ENCODE peak calls at places on chromosomes 16 and 17, in eight cellular contexts. One of them, this sample, is unnamed.

GRCh38 chr17:60421273-60422161 is 772 bp upstream of the CHCT1 start:
- DNase-seq in mesothelial cell of epicardium: peak
- DNase-seq in fibroblast of mammary gland: peak
- DNase-seq in epithelial cell of proximal tubule: no peak
- DNase-seq in HFF-Myc: no peak
- DNase-seq in choroid plexus epithelial cell: peak
- DNase-seq in fibroblast of lung: peak
- DNase-seq in HFFc6: no peak
- DNase-seq in this sample: peak

GRCh38 chr16:21301168-21301894 is 23.2 kb upstream of the CRYM start:
- DNase-seq in mesothelial cell of epicardium: peak
- DNase-seq in HFFc6: peak
- DNase-seq in choroid plexus epithelial cell: peak
- DNase-seq in fibroblast of mammary gland: peak
- DNase-seq in fibroblast of lung: peak
- DNase-seq in epithelial cell of proximal tubule: no peak
- DNase-seq in HFF-Myc: peak
- DNase-seq in this sample: peak

GRCh38 chr17:2067048-2067452 is 12.1 kb downstream of the HIC1 start:
- DNase-seq in HFF-Myc: no peak
- DNase-seq in HFFc6: no peak
- DNase-seq in fibroblast of mammary gland: no peak
- DNase-seq in epithelial cell of proximal tubule: no peak
- DNase-seq in mesothelial cell of epicardium: no peak
- DNase-seq in fibroblast of lung: no peak
- DNase-seq in choroid plexus epithelial cell: no peak
- DNase-seq in this sample: no peak

GRCh38 chr17:61235821-61236197 is 163.8 kb upstream of the TBX2 start:
- DNase-seq in HFFc6: peak
- DNase-seq in fibroblast of mammary gland: peak
- DNase-seq in fibroblast of lung: peak
- DNase-seq in HFF-Myc: no peak
- DNase-seq in mesothelial cell of epicardium: no peak
- DNase-seq in choroid plexus epithelial cell: peak
- DNase-seq in epithelial cell of proximal tubule: no peak
- DNase-seq in this sample: no peak

GRCh38 chr16:31196324-31197088 is 6.1 kb downstream of the PYCARD start:
- DNase-seq in HFFc6: no peak
- DNase-seq in HFF-Myc: no peak
- DNase-seq in choroid plexus epithelial cell: no peak
- DNase-seq in epithelial cell of proximal tubule: no peak
- DNase-seq in mesothelial cell of epicardium: no peak
- DNase-seq in fibroblast of mammary gland: no peak
- DNase-seq in fibroblast of lung: no peak
- DNase-seq in this sample: no peak

GRCh38 chr17:17750881-17751280 is 69.6 kb downstream of the RAI1 start:
- DNase-seq in epithelial cell of proximal tubule: no peak
- DNase-seq in fibroblast of lung: no peak
- DNase-seq in choroid plexus epithelial cell: no peak
- DNase-seq in mesothelial cell of epicardium: no peak
- DNase-seq in fibroblast of mammary gland: no peak
- DNase-seq in HFF-Myc: no peak
- DNase-seq in HFFc6: no peak
- DNase-seq in this sample: no peak

GRCh38 chr17:3935140-3935542 is 18.9 kb upstream of the P2RX1 start:
- DNase-seq in fibroblast of mammary gland: peak
- DNase-seq in epithelial cell of proximal tubule: no peak
- DNase-seq in fibroblast of lung: peak
- DNase-seq in mesothelial cell of epicardium: no peak
- DNase-seq in choroid plexus epithelial cell: peak
- DNase-seq in HFFc6: peak
- DNase-seq in HFF-Myc: no peak
- DNase-seq in this sample: peak

GRCh38 chr17:46785696-46786095 is 32.8 kb downstream of the WNT3 start:
- DNase-seq in choroid plexus epithelial cell: no peak
- DNase-seq in epithelial cell of proximal tubule: no peak
- DNase-seq in fibroblast of lung: no peak
- DNase-seq in HFF-Myc: no peak
- DNase-seq in mesothelial cell of epicardium: no peak
- DNase-seq in HFFc6: no peak
- DNase-seq in fibroblast of mammary gland: no peak
- DNase-seq in this sample: no peak

GRCh38 chr16:57828272-57829161 is 26.2 kb upstream of the KIFC3 start:
- DNase-seq in choroid plexus epithelial cell: no peak
- DNase-seq in HFF-Myc: no peak
- DNase-seq in fibroblast of lung: no peak
- DNase-seq in HFFc6: no peak
- DNase-seq in epithelial cell of proximal tubule: no peak
- DNase-seq in mesothelial cell of epicardium: no peak
- DNase-seq in fibroblast of mammary gland: no peak
- DNase-seq in this sample: no peak

GRCh38 chr17:15894913-15895658 is 49.8 kb upstream of the ADORA2B start:
- DNase-seq in fibroblast of mammary gland: no peak
- DNase-seq in mesothelial cell of epicardium: no peak
- DNase-seq in fibroblast of lung: no peak
- DNase-seq in HFF-Myc: no peak
- DNase-seq in choroid plexus epithelial cell: no peak
- DNase-seq in epithelial cell of proximal tubule: no peak
- DNase-seq in HFFc6: no peak
- DNase-seq in this sample: no peak

GRCh38 chr17:38428643-38429371 is 543 bp downstream of the ARHGAP23 start:
- DNase-seq in HFFc6: peak
- DNase-seq in choroid plexus epithelial cell: peak
- DNase-seq in fibroblast of lung: peak
- DNase-seq in HFF-Myc: no peak
- DNase-seq in epithelial cell of proximal tubule: no peak
- DNase-seq in mesothelial cell of epicardium: no peak
- DNase-seq in fibroblast of mammary gland: peak
- DNase-seq in this sample: peak

GRCh38 chr16:88274847-88275246 is 107.9 kb upstream of the ZNF469 start:
- DNase-seq in fibroblast of lung: peak
- DNase-seq in choroid plexus epithelial cell: no peak
- DNase-seq in fibroblast of mammary gland: peak
- DNase-seq in HFF-Myc: no peak
- DNase-seq in HFFc6: no peak
- DNase-seq in mesothelial cell of epicardium: no peak
- DNase-seq in epithelial cell of proximal tubule: no peak
- DNase-seq in this sample: no peak

GRCh38 chr17:44354582-44355309 is 8.9 kb downstream of the FAM171A2 start:
- DNase-seq in fibroblast of mammary gland: no peak
- DNase-seq in fibroblast of lung: no peak
- DNase-seq in epithelial cell of proximal tubule: no peak
- DNase-seq in HFFc6: no peak
- DNase-seq in mesothelial cell of epicardium: peak
- DNase-seq in HFF-Myc: no peak
- DNase-seq in choroid plexus epithelial cell: no peak
- DNase-seq in this sample: peak

GRCh38 chr16:1662543-1662942 is 15.5 kb upstream of the JPT2 start:
- DNase-seq in fibroblast of lung: no peak
- DNase-seq in mesothelial cell of epicardium: no peak
- DNase-seq in choroid plexus epithelial cell: no peak
- DNase-seq in fibroblast of mammary gland: no peak
- DNase-seq in HFFc6: no peak
- DNase-seq in HFF-Myc: no peak
- DNase-seq in epithelial cell of proximal tubule: no peak
- DNase-seq in this sample: no peak

GRCh38 chr16:57544129-57544653 is 1.7 kb downstream of the ADGRG5 start:
- DNase-seq in HFF-Myc: no peak
- DNase-seq in HFFc6: no peak
- DNase-seq in epithelial cell of proximal tubule: no peak
- DNase-seq in choroid plexus epithelial cell: peak
- DNase-seq in fibroblast of lung: peak
- DNase-seq in fibroblast of mammary gland: no peak
- DNase-seq in mesothelial cell of epicardium: no peak
- DNase-seq in this sample: no peak

GRCh38 chr16:20084624-20085226 is 11.0 kb upstream of the GPR139 start:
- DNase-seq in choroid plexus epithelial cell: no peak
- DNase-seq in epithelial cell of proximal tubule: no peak
- DNase-seq in mesothelial cell of epicardium: no peak
- DNase-seq in fibroblast of mammary gland: no peak
- DNase-seq in HFF-Myc: no peak
- DNase-seq in HFFc6: no peak
- DNase-seq in fibroblast of lung: no peak
- DNase-seq in this sample: no peak

GRCh38 chr17:72863511-72864175 is 228.8 kb downstream of the SLC39A11 start:
- DNase-seq in choroid plexus epithelial cell: no peak
- DNase-seq in mesothelial cell of epicardium: no peak
- DNase-seq in HFFc6: no peak
- DNase-seq in epithelial cell of proximal tubule: no peak
- DNase-seq in fibroblast of mammary gland: no peak
- DNase-seq in fibroblast of lung: no peak
- DNase-seq in HFF-Myc: no peak
- DNase-seq in this sample: no peak

GRCh38 chr17:70577456-70577855 is 408.1 kb downstream of the KCNJ2 start:
- DNase-seq in fibroblast of mammary gland: no peak
- DNase-seq in mesothelial cell of epicardium: no peak
- DNase-seq in choroid plexus epithelial cell: no peak
- DNase-seq in fibroblast of lung: no peak
- DNase-seq in epithelial cell of proximal tubule: no peak
- DNase-seq in HFF-Myc: no peak
- DNase-seq in HFFc6: no peak
- DNase-seq in this sample: no peak

GRCh38 chr17:37787055-37787720 is 42.3 kb upstream of the HNF1B start:
- DNase-seq in fibroblast of lung: peak
- DNase-seq in choroid plexus epithelial cell: no peak
- DNase-seq in HFF-Myc: no peak
- DNase-seq in epithelial cell of proximal tubule: peak
- DNase-seq in HFFc6: no peak
- DNase-seq in fibroblast of mammary gland: peak
- DNase-seq in mesothelial cell of epicardium: no peak
- DNase-seq in this sample: no peak

GRCh38 chr17:40192961-40193360 is 15.7 kb downstream of the RAPGEFL1 start:
- DNase-seq in HFF-Myc: no peak
- DNase-seq in choroid plexus epithelial cell: no peak
- DNase-seq in mesothelial cell of epicardium: no peak
- DNase-seq in fibroblast of lung: no peak
- DNase-seq in fibroblast of mammary gland: no peak
- DNase-seq in HFFc6: no peak
- DNase-seq in epithelial cell of proximal tubule: no peak
- DNase-seq in this sample: no peak

GRCh38 chr17:40188694-40189093 is 11.4 kb downstream of the RAPGEFL1 start:
- DNase-seq in fibroblast of mammary gland: no peak
- DNase-seq in HFFc6: no peak
- DNase-seq in HFF-Myc: no peak
- DNase-seq in fibroblast of lung: no peak
- DNase-seq in mesothelial cell of epicardium: no peak
- DNase-seq in choroid plexus epithelial cell: no peak
- DNase-seq in epithelial cell of proximal tubule: no peak
- DNase-seq in this sample: no peak

GRCh38 chr17:40191237-40192208 is 14.3 kb downstream of the RAPGEFL1 start:
- DNase-seq in fibroblast of lung: peak
- DNase-seq in HFF-Myc: peak
- DNase-seq in epithelial cell of proximal tubule: peak
- DNase-seq in choroid plexus epithelial cell: peak
- DNase-seq in HFFc6: peak
- DNase-seq in fibroblast of mammary gland: peak
- DNase-seq in mesothelial cell of epicardium: no peak
- DNase-seq in this sample: peak

GRCh38 chr17:40187238-40187637 is 10.0 kb downstream of the RAPGEFL1 start:
- DNase-seq in HFFc6: no peak
- DNase-seq in fibroblast of lung: no peak
- DNase-seq in mesothelial cell of epicardium: no peak
- DNase-seq in fibroblast of mammary gland: no peak
- DNase-seq in HFF-Myc: no peak
- DNase-seq in choroid plexus epithelial cell: no peak
- DNase-seq in epithelial cell of proximal tubule: no peak
- DNase-seq in this sample: no peak

GRCh38 chr17:40190197-40191021 is 13.1 kb downstream of the RAPGEFL1 start:
- DNase-seq in mesothelial cell of epicardium: no peak
- DNase-seq in HFF-Myc: no peak
- DNase-seq in epithelial cell of proximal tubule: no peak
- DNase-seq in fibroblast of lung: no peak
- DNase-seq in HFFc6: no peak
- DNase-seq in fibroblast of mammary gland: no peak
- DNase-seq in choroid plexus epithelial cell: no peak
- DNase-seq in this sample: peak
- TF ChIP-seq CTCF in mesothelial cell of epicardium: peak
- TF ChIP-seq CTCF in HFF-Myc: peak
- TF ChIP-seq CTCF in epithelial cell of proximal tubule: peak
- TF ChIP-seq CTCF in fibroblast of lung: peak
- TF ChIP-seq CTCF in HFFc6: peak
- TF ChIP-seq CTCF in fibroblast of mammary gland: peak
- TF ChIP-seq CTCF in choroid plexus epithelial cell: peak
- TF ChIP-seq CTCF in this sample: peak

GRCh38 chr16:13992976-13993375 is 73.0 kb downstream of the ERCC4 start:
- DNase-seq in epithelial cell of proximal tubule: no peak
- DNase-seq in HFFc6: no peak
- DNase-seq in HFF-Myc: no peak
- DNase-seq in fibroblast of lung: no peak
- DNase-seq in choroid plexus epithelial cell: no peak
- DNase-seq in fibroblast of mammary gland: no peak
- DNase-seq in mesothelial cell of epicardium: no peak
- DNase-seq in this sample: no peak
- TF ChIP-seq CTCF in epithelial cell of proximal tubule: no peak
- TF ChIP-seq CTCF in HFFc6: no peak
- TF ChIP-seq CTCF in HFF-Myc: no peak
- TF ChIP-seq CTCF in fibroblast of lung: no peak
- TF ChIP-seq CTCF in choroid plexus epithelial cell: no peak
- TF ChIP-seq CTCF in fibroblast of mammary gland: no peak
- TF ChIP-seq CTCF in mesothelial cell of epicardium: no peak
- TF ChIP-seq CTCF in this sample: no peak

GRCh38 chr16:29951966-29952365 is 9.9 kb upstream of the TMEM219 start:
- DNase-seq in fibroblast of lung: no peak
- DNase-seq in mesothelial cell of epicardium: no peak
- DNase-seq in choroid plexus epithelial cell: no peak
- DNase-seq in HFF-Myc: no peak
- DNase-seq in epithelial cell of proximal tubule: no peak
- DNase-seq in HFFc6: no peak
- DNase-seq in fibroblast of mammary gland: no peak
- DNase-seq in this sample: no peak
- TF ChIP-seq CTCF in fibroblast of lung: no peak
- TF ChIP-seq CTCF in mesothelial cell of epicardium: no peak
- TF ChIP-seq CTCF in choroid plexus epithelial cell: peak
- TF ChIP-seq CTCF in HFF-Myc: no peak
- TF ChIP-seq CTCF in epithelial cell of proximal tubule: no peak
- TF ChIP-seq CTCF in HFFc6: peak
- TF ChIP-seq CTCF in fibroblast of mammary gland: no peak
- TF ChIP-seq CTCF in this sample: no peak

DNA sequence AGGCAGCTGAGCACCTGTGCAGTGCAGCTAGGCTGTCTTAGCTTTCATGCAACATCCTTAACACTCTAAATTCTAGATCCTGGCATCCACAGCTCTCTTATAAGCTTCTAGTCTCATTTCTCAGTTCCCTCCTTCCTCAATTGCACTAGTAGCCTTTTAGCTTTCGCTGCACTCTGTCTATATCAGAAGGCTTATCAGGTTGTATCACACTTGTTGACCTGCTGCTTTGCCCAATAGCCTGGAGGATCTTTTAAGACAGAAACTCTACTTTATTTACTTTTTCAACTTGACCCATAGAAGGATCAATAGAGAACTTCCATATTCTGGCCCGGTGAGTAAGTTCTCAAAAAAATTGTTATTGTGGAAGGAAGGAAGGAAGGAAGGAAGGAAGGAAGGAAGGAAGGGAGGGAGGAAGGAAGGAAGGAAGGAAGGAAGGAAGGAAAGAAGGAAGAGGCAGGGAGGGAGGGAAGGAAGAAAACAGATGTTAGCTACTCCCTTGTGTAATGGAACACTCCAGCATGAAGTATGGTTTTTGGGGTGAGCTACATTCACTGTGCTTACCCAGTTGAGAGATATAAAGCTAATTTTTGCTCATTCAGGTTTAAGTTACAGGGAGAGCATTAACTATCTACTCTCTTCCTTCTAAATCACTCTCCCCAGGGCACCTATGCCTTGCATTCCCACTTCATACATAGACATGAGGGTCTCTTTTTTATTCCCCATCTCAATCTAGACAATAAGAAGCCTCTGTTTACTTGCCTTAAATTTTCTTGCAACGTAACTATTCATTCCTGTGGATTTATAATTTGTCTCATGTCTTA is 361.1 kb downstream of the SHISA9 start:
- DNase-seq in choroid plexus epithelial cell: no peak
- DNase-seq in HFFc6: no peak
- DNase-seq in epithelial cell of proximal tubule: no peak
- DNase-seq in fibroblast of lung: no peak
- DNase-seq in HFF-Myc: no peak
- DNase-seq in fibroblast of mammary gland: no peak
- DNase-seq in mesothelial cell of epicardium: no peak
- DNase-seq in this sample: no peak
- TF ChIP-seq CTCF in choroid plexus epithelial cell: no peak
- TF ChIP-seq CTCF in HFFc6: no peak
- TF ChIP-seq CTCF in epithelial cell of proximal tubule: no peak
- TF ChIP-seq CTCF in fibroblast of lung: no peak
- TF ChIP-seq CTCF in HFF-Myc: no peak
- TF ChIP-seq CTCF in fibroblast of mammary gland: no peak
- TF ChIP-seq CTCF in mesothelial cell of epicardium: no peak
- TF ChIP-seq CTCF in this sample: no peak